ENCODE peak calls at places on chromosome X, in seven cellular contexts. A, X, N, K, T, C and D are unnamed samples.
A peak's percentile ranks its signal among the peaks of the same experiment; 100 is the strongest.

GRCh38 chrX:98357146-98357545 is 1473.4 kb downstream of the RPA4 start:
- DNase-seq in A (no peak), X (no peak), N (no peak), K (no peak), T (no peak), C (no peak), D (peak; percentile 20)

GRCh38 chrX:43939187-43939926 is 33.8 kb downstream of the NDP start:
- DNase-seq in A (no peak), X (no peak), N (no peak), K (no peak), T (peak; percentile 24), C (peak; percentile 14), D (peak; percentile 16)

GRCh38 chrX:17627026-17627425 is 110.3 kb upstream of the SCML1 start:
- DNase-seq in A (no peak), X (no peak), N (no peak), K (no peak), T (no peak), C (no peak), D (no peak)

GRCh38 chrX:22246620-22247019 is 26.1 kb upstream of the CBLL2 start:
- DNase-seq in A (no peak), X (no peak), N (no peak), K (no peak), T (peak; percentile 5), C (peak; percentile 16), D (peak; percentile 74)

GRCh38 chrX:133412246-133412645 is 3.0 kb downstream of the GPC4 start:
- DNase-seq in A (peak; percentile 13), X (no peak), N (no peak), K (peak; percentile 5), T (peak; percentile 38), C (peak; percentile 18), D (no peak)

GRCh38 chrX:111719426-111720210 is 38.6 kb downstream of the ALG13 start:
- DNase-seq in A (no peak), X (no peak), N (no peak), K (no peak), T (peak; percentile 16), C (peak; percentile 20), D (peak; percentile 3)

GRCh38 chrX:15416133-15416993 is 32.1 kb upstream of the VEGFD start:
- DNase-seq in A (no peak), X (no peak), N (no peak), K (no peak), T (peak; percentile 68), C (no peak), D (no peak)

GRCh38 chrX:37926700-37927099 is 79.3 kb upstream of the DYNLT3 start:
- DNase-seq in A (peak; percentile 4), X (peak; percentile 33), N (no peak), K (peak; percentile 25), T (peak; percentile 55), C (peak; percentile 40), D (peak; percentile 45)

GRCh38 chrX:124098089-124098488 is 136.6 kb downstream of the STAG2 start:
- DNase-seq in A (peak; percentile 4), X (peak; percentile 14), N (no peak), K (peak; percentile 31), T (peak; percentile 54), C (peak; percentile 56), D (peak; percentile 16)

GRCh38 chrX:38649674-38650647 is 88.6 kb downstream of the TSPAN7 start:
- DNase-seq in A (no peak), X (no peak), N (no peak), K (no peak), T (no peak), C (no peak), D (no peak)

GRCh38 chrX:28398352-28398751 is 188.9 kb upstream of the IL1RAPL1 start:
- DNase-seq in A (no peak), X (peak; percentile 40), N (no peak), K (no peak), T (no peak), C (peak; percentile 23), D (no peak)

GRCh38 chrX:39682778-39683177 is 415.0 kb downstream of the BCOR start:
- DNase-seq in A (no peak), X (no peak), N (no peak), K (no peak), T (no peak), C (no peak), D (no peak)

GRCh38 chrX:73262991-73263390 is 48.3 kb upstream of the NAP1L2 start:
- DNase-seq in A (no peak), X (peak; percentile 0), N (no peak), K (peak; percentile 12), T (peak; percentile 18), C (peak; percentile 15), D (peak; percentile 31)

GRCh38 chrX:18291006-18291545 is 63.4 kb downstream of the SCML2 start:
- DNase-seq in A (peak; percentile 34), X (no peak), N (no peak), K (no peak), T (peak; percentile 2), C (no peak), D (no peak)

GRCh38 chrX:154056739-154057367 is 37.2 kb upstream of the IRAK1 start:
- DNase-seq in A (no peak), X (no peak), N (no peak), K (no peak), T (no peak), C (peak; percentile 51), D (peak; percentile 70)

GRCh38 chrX:150547511-150548115 is 20.8 kb upstream of the MTM1 start:
- DNase-seq in A (no peak), X (no peak), N (no peak), K (no peak), T (peak; percentile 43), C (peak; percentile 56), D (peak; percentile 38)